ENCODE peak calls at places on chromosomes 4 and X, in eight cellular contexts. N is SK-N-SH; J is ascending aorta; Z is endothelial cell; S is CD4-positive, alpha-beta T cell; O is body of pancreas; W is ovary; Q is uterus. U is an unnamed sample.
A peak's percentile ranks its signal among the peaks of the same experiment; 100 is the strongest.

GRCh38 chr4:8414377-8414776 is 26.1 kb downstream of the ACOX3 start:
- DNase-seq in J (no peak), N (no peak), S (no peak), Q (no peak), O (no peak), W (no peak), Z (no peak), U (no peak)

GRCh38 chrX:37487271-37487670 is 84.2 kb upstream of the LANCL3 start:
- DNase-seq in J (no peak), S (no peak), W (no peak), Z (no peak), N (no peak), Q (no peak), O (no peak), U (no peak)

GRCh38 chr4:89737888-89738287 is 99.1 kb downstream of the SNCA start:
- DNase-seq in Z (no peak), W (no peak), J (no peak), N (no peak), Q (peak; percentile 49), O (no peak), S (no peak), U (peak; percentile 91)

GRCh38 chrX:24842486-24842885 is 148.8 kb downstream of the POLA1 start:
- DNase-seq in S (no peak), N (no peak), O (no peak), W (peak; percentile 51), Q (peak; percentile 17), J (no peak), Z (no peak), U (no peak)

GRCh38 chr4:82811838-82812672 is 13.5 kb upstream of the SCD5 start:
- DNase-seq in Q (no peak), W (peak; percentile 57), J (no peak), S (no peak), O (no peak), Z (no peak), N (no peak), U (no peak)

GRCh38 chr4:83964996-83965541 is 429.2 kb downstream of the GPAT3 start:
- DNase-seq in W (no peak), S (no peak), Z (no peak), J (no peak), N (no peak), Q (no peak), O (no peak), U (no peak)

GRCh38 chr4:180356766-180357165 is 1886.4 kb upstream of the TENM3 start:
- DNase-seq in S (no peak), O (no peak), J (no peak), Q (no peak), N (no peak), Z (no peak), W (no peak), U (no peak)

GRCh38 chrX:20857746-20858145 is 516.5 kb upstream of the CNKSR2 start:
- DNase-seq in Z (no peak), J (no peak), W (no peak), N (no peak), O (no peak), S (no peak), Q (no peak), U (no peak)

GRCh38 chr4:26058537-26058936 is 144.5 kb downstream of the SMIM20 start:
- DNase-seq in N (peak; percentile 69), J (no peak), O (peak; percentile 67), Z (no peak), W (no peak), S (no peak), Q (no peak), U (no peak)

GRCh38 chr4:186627226-186627865 is 72.0 kb upstream of the MTNR1A start:
- DNase-seq in W (no peak), Z (no peak), O (no peak), J (no peak), Q (no peak), N (no peak), S (no peak), U (no peak)

GRCh38 chr4:183987529-183987946 is 82.4 kb downstream of the STOX2 start:
- DNase-seq in O (peak; percentile 37), S (no peak), Q (peak; percentile 64), W (peak; percentile 60), N (peak; percentile 80), Z (no peak), J (peak; percentile 30), U (peak; percentile 76)

GRCh38 chr4:26829018-26829417 is 31.6 kb upstream of the STIM2 start:
- DNase-seq in W (no peak), S (no peak), Q (no peak), O (no peak), J (no peak), N (no peak), Z (no peak), U (no peak)

GRCh38 chrX:23616361-23616760 is 50.9 kb upstream of the PRDX4 start:
- DNase-seq in Z (no peak), Q (no peak), S (no peak), O (no peak), J (no peak), W (no peak), N (peak; percentile 44), U (no peak)

GRCh38 chr4:89998350-89999098 is 103.9 kb downstream of the MMRN1 start:
- DNase-seq in O (no peak), Q (no peak), Z (no peak), J (no peak), W (no peak), S (no peak), N (peak; percentile 31), U (no peak)

GRCh38 chrX:10103023-10103422 is 53.8 kb upstream of the CLCN4 start:
- DNase-seq in O (peak; percentile 25), W (no peak), S (no peak), Z (no peak), J (no peak), Q (no peak), N (no peak), U (peak; percentile 88)

GRCh38 chr4:36676139-36677050 is 395.0 kb downstream of the DTHD1 start:
- DNase-seq in N (no peak), O (no peak), S (no peak), J (no peak), Z (no peak), W (no peak), Q (no peak), U (no peak)

GRCh38 chr4:833156-833555 is 7.2 kb upstream of the CPLX1 start:
- DNase-seq in S (no peak), W (no peak), N (no peak), O (no peak), Z (no peak), Q (no peak), J (no peak), U (peak; percentile 85)

GRCh38 chr4:53653484-53654053 is 62.3 kb upstream of the LNX1 start:
- DNase-seq in J (no peak), O (peak; percentile 71), S (no peak), Z (no peak), N (peak; percentile 9), Q (no peak), W (peak; percentile 43), U (no peak)

GRCh38 chr4:176339936-176340761 is 20.4 kb downstream of the SPCS3 start:
- DNase-seq in O (no peak), S (no peak), N (peak; percentile 5), J (no peak), Z (no peak), Q (no peak), W (no peak), U (peak; percentile 3)

GRCh38 chr4:182475539-182475938 is 232.3 kb downstream of the TENM3 start:
- DNase-seq in Q (no peak), W (no peak), N (no peak), Z (no peak), S (no peak), J (no peak), O (no peak), U (no peak)

GRCh38 chrX:34956915-34957314 is 14.3 kb downstream of the FAM47B start:
- DNase-seq in Q (no peak), W (no peak), O (no peak), J (no peak), S (no peak), N (no peak), Z (no peak), U (no peak)

GRCh38 chrX:37644381-37645305 is 40.9 kb upstream of the XK start:
- DNase-seq in Q (no peak), O (no peak), N (no peak), S (no peak), Z (no peak), W (no peak), J (no peak), U (no peak)

GRCh38 chrX:144717682-144718081 is 529.6 kb upstream of the SPANXN1 start:
- DNase-seq in O (no peak), Z (no peak), J (no peak), S (no peak), W (no peak), N (no peak), Q (no peak), U (no peak)

GRCh38 chrX:144722307-144722706 is 525.0 kb upstream of the SPANXN1 start:
- DNase-seq in O (no peak), Q (no peak), S (no peak), Z (no peak), W (no peak), J (no peak), N (no peak), U (no peak)
- TF ChIP-seq CTCF in O (no peak), Q (no peak), S (no peak), Z (no peak), W (no peak), J (no peak), N (peak; percentile 43), U (no peak)

GRCh38 chr4:2462218-2462991 is 6.5 kb upstream of the RNF4 start:
- DNase-seq in Q (peak; percentile 49), W (peak; percentile 65), O (peak; percentile 59), N (peak; percentile 96), Z (peak; percentile 68), S (peak; percentile 71), J (no peak), U (peak; percentile 99)
- TF ChIP-seq CTCF in Q (peak; percentile 76), W (peak; percentile 56), O (peak; percentile 61), N (peak; percentile 56), Z (no peak), S (peak; percentile 46), J (peak; percentile 68), U (no peak)

DNA sequence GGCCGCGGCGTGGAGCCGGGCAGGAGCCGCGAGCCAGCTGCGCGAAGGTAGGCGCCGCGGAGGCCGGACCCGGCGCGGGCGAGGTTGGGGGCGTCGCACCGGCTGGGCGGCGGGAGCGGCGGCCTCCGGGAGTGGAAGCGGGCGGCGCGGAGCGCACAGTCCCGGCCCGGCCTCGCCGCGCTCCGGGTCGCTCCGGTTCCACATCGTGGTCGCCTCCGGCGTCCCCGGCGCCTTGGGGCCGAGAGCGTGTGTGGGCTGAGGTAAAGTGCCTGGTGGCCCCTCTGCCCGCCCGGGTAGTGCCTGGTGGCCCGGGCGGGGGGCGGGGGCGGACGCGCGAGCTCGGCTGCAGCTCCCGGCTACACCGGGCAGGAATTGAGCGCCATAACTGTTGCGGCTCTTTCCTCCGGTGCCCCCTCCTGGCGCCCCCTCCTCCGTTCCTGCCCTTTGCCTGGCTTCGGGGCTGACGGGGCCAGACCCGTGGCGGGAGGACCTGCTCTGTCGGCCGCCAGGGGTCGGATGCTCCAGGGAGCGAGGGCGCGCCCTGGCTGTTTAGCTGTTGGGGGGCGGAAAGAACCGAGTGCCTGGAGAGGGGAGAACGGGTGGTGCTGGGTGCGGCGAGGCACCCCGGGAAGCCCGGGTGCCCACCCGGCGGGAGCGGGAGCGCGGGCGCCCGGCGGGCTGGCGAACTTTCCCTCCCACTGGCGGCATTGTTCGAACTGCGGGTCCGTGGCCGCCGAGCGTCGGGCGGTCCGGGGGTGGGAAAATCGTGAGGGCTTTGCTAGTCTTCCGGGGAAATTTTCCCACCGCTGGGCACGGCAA is 661 bp downstream of the JADE3 start:
- DNase-seq in O (peak; percentile 43), S (peak; percentile 34), Q (peak; percentile 30), N (peak; percentile 86), J (no peak), Z (peak; percentile 61), W (peak; percentile 26), U (peak; percentile 93)
- TF ChIP-seq CTCF in O (peak; percentile 33), S (peak; percentile 29), Q (peak; percentile 31), N (peak; percentile 60), J (peak; percentile 33), Z (peak; percentile 54), W (peak; percentile 48), U (peak; percentile 37)

GRCh38 chr4:155441475-155441874 is 64.7 kb upstream of the MAP9 start:
- DNase-seq in Z (no peak), S (no peak), W (no peak), Q (no peak), N (no peak), O (no peak), J (no peak), U (no peak)
- TF ChIP-seq CTCF in Z (no peak), S (no peak), W (no peak), Q (no peak), N (no peak), O (no peak), J (no peak), U (no peak)